ENCODE peak calls at places on chromosome 6, in nine cellular contexts. One of them, this sample, is unnamed.

GRCh38 chr6:93057584-93057983 is 361.8 kb downstream of the EPHA7 start:
- DNase-seq in ascending aorta: no peak
- DNase-seq in astrocyte: no peak
- DNase-seq in stomach: no peak
- DNase-seq in A549: no peak
- DNase-seq in IMR-90: no peak
- DNase-seq in spleen: no peak
- DNase-seq in ovary: no peak
- DNase-seq in heart right ventricle: no peak
- DNase-seq in this sample: no peak

GRCh38 chr6:161226005-161226964 is 47.6 kb downstream of the AGPAT4 start:
- DNase-seq in A549: no peak
- DNase-seq in stomach: no peak
- DNase-seq in astrocyte: no peak
- DNase-seq in spleen: no peak
- DNase-seq in ascending aorta: no peak
- DNase-seq in heart right ventricle: no peak
- DNase-seq in ovary: peak; percentile 31
- DNase-seq in IMR-90: no peak
- DNase-seq in this sample: no peak

GRCh38 chr6:133630651-133631050 is 258.3 kb upstream of the TCF21 start:
- DNase-seq in astrocyte: peak; percentile 88
- DNase-seq in A549: no peak
- DNase-seq in ovary: no peak
- DNase-seq in stomach: no peak
- DNase-seq in spleen: no peak
- DNase-seq in IMR-90: no peak
- DNase-seq in ascending aorta: no peak
- DNase-seq in heart right ventricle: no peak
- DNase-seq in this sample: no peak

GRCh38 chr6:166595061-166595780 is 8.7 kb upstream of the RAMACL start:
- DNase-seq in ascending aorta: no peak
- DNase-seq in astrocyte: peak; percentile 93
- DNase-seq in spleen: no peak
- DNase-seq in A549: no peak
- DNase-seq in ovary: no peak
- DNase-seq in stomach: no peak
- DNase-seq in IMR-90: peak; percentile 92
- DNase-seq in heart right ventricle: no peak
- DNase-seq in this sample: no peak

GRCh38 chr6:116111552-116112528 is 11.2 kb downstream of the NT5DC1 start:
- DNase-seq in astrocyte: no peak
- DNase-seq in A549: peak; percentile 8
- DNase-seq in heart right ventricle: no peak
- DNase-seq in spleen: no peak
- DNase-seq in stomach: peak; percentile 37
- DNase-seq in ascending aorta: no peak
- DNase-seq in ovary: no peak
- DNase-seq in IMR-90: peak; percentile 44
- DNase-seq in this sample: no peak

GRCh38 chr6:56655996-56656395 is 13.3 kb upstream of the DST start:
- DNase-seq in ovary: no peak
- DNase-seq in heart right ventricle: no peak
- DNase-seq in spleen: no peak
- DNase-seq in A549: no peak
- DNase-seq in ascending aorta: no peak
- DNase-seq in stomach: no peak
- DNase-seq in IMR-90: no peak
- DNase-seq in astrocyte: no peak
- DNase-seq in this sample: no peak

GRCh38 chr6:143575440-143575839 is 63.9 kb upstream of the FUCA2 start:
- DNase-seq in astrocyte: peak; percentile 54
- DNase-seq in stomach: peak; percentile 37
- DNase-seq in IMR-90: peak; percentile 86
- DNase-seq in heart right ventricle: no peak
- DNase-seq in A549: peak; percentile 73
- DNase-seq in spleen: no peak
- DNase-seq in ascending aorta: peak; percentile 72
- DNase-seq in ovary: peak; percentile 18
- DNase-seq in this sample: peak; percentile 48

GRCh38 chr6:122222761-122223160 is 176.7 kb upstream of the HSF2 start:
- DNase-seq in ovary: no peak
- DNase-seq in spleen: no peak
- DNase-seq in stomach: no peak
- DNase-seq in astrocyte: no peak
- DNase-seq in IMR-90: no peak
- DNase-seq in heart right ventricle: no peak
- DNase-seq in A549: no peak
- DNase-seq in ascending aorta: no peak
- DNase-seq in this sample: no peak

GRCh38 chr6:162181741-162182401 is 545.7 kb downstream of the PRKN start:
- DNase-seq in A549: no peak
- DNase-seq in IMR-90: no peak
- DNase-seq in stomach: no peak
- DNase-seq in spleen: no peak
- DNase-seq in ovary: no peak
- DNase-seq in astrocyte: peak; percentile 52
- DNase-seq in heart right ventricle: no peak
- DNase-seq in ascending aorta: no peak
- DNase-seq in this sample: no peak

GRCh38 chr6:16470502-16471221 is 232.3 kb downstream of the GMPR start:
- DNase-seq in spleen: no peak
- DNase-seq in IMR-90: no peak
- DNase-seq in ovary: no peak
- DNase-seq in ascending aorta: no peak
- DNase-seq in stomach: no peak
- DNase-seq in heart right ventricle: no peak
- DNase-seq in astrocyte: peak; percentile 17
- DNase-seq in A549: no peak
- DNase-seq in this sample: no peak

GRCh38 chr6:158793432-158793831 is 25.7 kb downstream of the EZR start:
- DNase-seq in ascending aorta: no peak
- DNase-seq in spleen: no peak
- DNase-seq in heart right ventricle: no peak
- DNase-seq in stomach: peak; percentile 19
- DNase-seq in IMR-90: peak; percentile 65
- DNase-seq in astrocyte: no peak
- DNase-seq in A549: peak; percentile 47
- DNase-seq in ovary: no peak
- DNase-seq in this sample: no peak

GRCh38 chr6:8082954-8083858 is 19.0 kb upstream of the BLOC1S5 start:
- DNase-seq in heart right ventricle: no peak
- DNase-seq in IMR-90: peak; percentile 96
- DNase-seq in spleen: no peak
- DNase-seq in A549: peak; percentile 21
- DNase-seq in ascending aorta: peak; percentile 81
- DNase-seq in stomach: peak; percentile 70
- DNase-seq in ovary: no peak
- DNase-seq in astrocyte: peak; percentile 93
- DNase-seq in this sample: peak; percentile 29

GRCh38 chr6:68141190-68141589 is 493.9 kb upstream of the ADGRB3 start:
- DNase-seq in stomach: no peak
- DNase-seq in IMR-90: no peak
- DNase-seq in astrocyte: no peak
- DNase-seq in heart right ventricle: no peak
- DNase-seq in ovary: no peak
- DNase-seq in A549: no peak
- DNase-seq in spleen: no peak
- DNase-seq in ascending aorta: no peak
- DNase-seq in this sample: no peak

GRCh38 chr6:68139130-68139529 is 496.0 kb upstream of the ADGRB3 start:
- DNase-seq in ovary: no peak
- DNase-seq in heart right ventricle: no peak
- DNase-seq in spleen: no peak
- DNase-seq in stomach: no peak
- DNase-seq in A549: no peak
- DNase-seq in IMR-90: no peak
- DNase-seq in astrocyte: no peak
- DNase-seq in ascending aorta: no peak
- DNase-seq in this sample: no peak

DNA sequence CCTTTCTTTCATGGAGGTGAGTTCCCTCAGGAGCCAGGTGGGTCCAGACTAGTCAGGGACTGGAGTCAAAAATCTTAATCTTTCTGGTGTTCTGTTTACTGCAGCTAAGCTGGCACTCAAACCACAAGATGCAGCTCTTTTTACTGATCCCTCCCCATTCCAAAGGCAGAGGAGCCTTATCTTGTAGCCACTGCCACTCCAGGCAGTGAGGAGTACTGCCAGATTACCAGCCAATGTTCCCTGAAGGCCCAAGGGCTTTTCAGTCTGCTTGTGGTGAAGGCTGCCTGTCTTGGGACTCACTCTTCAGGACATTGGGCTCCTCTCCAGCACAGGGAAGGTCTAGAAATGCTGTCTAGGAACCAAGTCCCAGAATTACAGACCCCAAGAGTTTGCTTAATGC is 490.4 kb upstream of the ADGRB3 start:
- DNase-seq in A549: no peak
- DNase-seq in stomach: no peak
- DNase-seq in heart right ventricle: no peak
- DNase-seq in ovary: no peak
- DNase-seq in ascending aorta: no peak
- DNase-seq in astrocyte: no peak
- DNase-seq in IMR-90: no peak
- DNase-seq in spleen: no peak
- DNase-seq in this sample: no peak
- H3K9me3 ChIP-seq in A549: no peaks in the 10 kb centered on the region
- H3K9me3 ChIP-seq in stomach: peaks cover 24% of the 10 kb centered on the region
- H3K9me3 ChIP-seq in heart right ventricle: no peaks in the 10 kb centered on the region
- H3K9me3 ChIP-seq in ovary: no peaks in the 10 kb centered on the region
- H3K9me3 ChIP-seq in ascending aorta: no peaks in the 10 kb centered on the region
- H3K9me3 ChIP-seq in astrocyte: no peaks in the 10 kb centered on the region
- H3K9me3 ChIP-seq in IMR-90: peaks cover 19% of the 10 kb centered on the region
- H3K9me3 ChIP-seq in spleen: peaks cover 17% of the 10 kb centered on the region
- H3K9me3 ChIP-seq in this sample: no peaks in the 10 kb centered on the region

GRCh38 chr6:47477497-47478232 is at the start of gene CD2AP:
- DNase-seq in stomach: peak; percentile 90
- DNase-seq in heart right ventricle: peak; percentile 86
- DNase-seq in ascending aorta: peak; percentile 89
- DNase-seq in ovary: peak; percentile 78
- DNase-seq in astrocyte: peak; percentile 67
- DNase-seq in spleen: peak; percentile 97
- DNase-seq in A549: peak; percentile 73
- DNase-seq in IMR-90: peak; percentile 74
- DNase-seq in this sample: peak; percentile 80
- TF ChIP-seq CTCF in stomach: no peak
- TF ChIP-seq CTCF in heart right ventricle: peak; percentile 48
- TF ChIP-seq CTCF in ascending aorta: peak; percentile 24
- TF ChIP-seq CTCF in ovary: no peak
- TF ChIP-seq CTCF in astrocyte: no peak
- TF ChIP-seq CTCF in spleen: no peak
- TF ChIP-seq CTCF in A549: no peak
- TF ChIP-seq CTCF in IMR-90: peak; percentile 11
- TF ChIP-seq CTCF in this sample: no peak

GRCh38 chr6:32092760-32093497 is 16.2 kb downstream of the TNXB start:
- DNase-seq in stomach: no peak
- DNase-seq in IMR-90: peak; percentile 84
- DNase-seq in spleen: no peak
- DNase-seq in ascending aorta: no peak
- DNase-seq in heart right ventricle: no peak
- DNase-seq in A549: no peak
- DNase-seq in ovary: peak; percentile 56
- DNase-seq in astrocyte: no peak
- DNase-seq in this sample: no peak
- H3K9me3 ChIP-seq in stomach: no peaks in the 10 kb centered on the region
- H3K9me3 ChIP-seq in IMR-90: no peaks in the 10 kb centered on the region
- H3K9me3 ChIP-seq in spleen: no peaks in the 10 kb centered on the region
- H3K9me3 ChIP-seq in ascending aorta: no peaks in the 10 kb centered on the region
- H3K9me3 ChIP-seq in heart right ventricle: no peaks in the 10 kb centered on the region
- H3K9me3 ChIP-seq in A549: no peaks in the 10 kb centered on the region
- H3K9me3 ChIP-seq in ovary: no peaks in the 10 kb centered on the region
- H3K9me3 ChIP-seq in astrocyte: peaks cover 3% of the 10 kb centered on the region
- H3K9me3 ChIP-seq in this sample: no peaks in the 10 kb centered on the region

GRCh38 chr6:24522090-24522820 is 27.5 kb downstream of the ALDH5A1 start:
- DNase-seq in stomach: no peak
- DNase-seq in heart right ventricle: no peak
- DNase-seq in ovary: peak; percentile 11
- DNase-seq in IMR-90: peak; percentile 17
- DNase-seq in spleen: no peak
- DNase-seq in A549: no peak
- DNase-seq in ascending aorta: no peak
- DNase-seq in astrocyte: peak; percentile 62
- DNase-seq in this sample: no peak

GRCh38 chr6:24522821-24523175 is 28.0 kb downstream of the ALDH5A1 start:
- DNase-seq in ascending aorta: no peak
- DNase-seq in astrocyte: no peak
- DNase-seq in spleen: no peak
- DNase-seq in IMR-90: no peak
- DNase-seq in heart right ventricle: no peak
- DNase-seq in ovary: no peak
- DNase-seq in stomach: no peak
- DNase-seq in A549: no peak
- DNase-seq in this sample: no peak

GRCh38 chr6:24520929-24521546 is 26.3 kb downstream of the ALDH5A1 start:
- DNase-seq in astrocyte: no peak
- DNase-seq in heart right ventricle: peak; percentile 33
- DNase-seq in ovary: no peak
- DNase-seq in spleen: peak; percentile 82
- DNase-seq in ascending aorta: peak; percentile 79
- DNase-seq in IMR-90: peak; percentile 19
- DNase-seq in stomach: peak; percentile 56
- DNase-seq in A549: peak; percentile 63
- DNase-seq in this sample: peak; percentile 55

GRCh38 chr6:24524329-24524728 is 29.6 kb downstream of the ALDH5A1 start:
- DNase-seq in A549: no peak
- DNase-seq in astrocyte: no peak
- DNase-seq in stomach: no peak
- DNase-seq in IMR-90: no peak
- DNase-seq in ovary: no peak
- DNase-seq in heart right ventricle: no peak
- DNase-seq in spleen: no peak
- DNase-seq in ascending aorta: no peak
- DNase-seq in this sample: no peak

DNA sequence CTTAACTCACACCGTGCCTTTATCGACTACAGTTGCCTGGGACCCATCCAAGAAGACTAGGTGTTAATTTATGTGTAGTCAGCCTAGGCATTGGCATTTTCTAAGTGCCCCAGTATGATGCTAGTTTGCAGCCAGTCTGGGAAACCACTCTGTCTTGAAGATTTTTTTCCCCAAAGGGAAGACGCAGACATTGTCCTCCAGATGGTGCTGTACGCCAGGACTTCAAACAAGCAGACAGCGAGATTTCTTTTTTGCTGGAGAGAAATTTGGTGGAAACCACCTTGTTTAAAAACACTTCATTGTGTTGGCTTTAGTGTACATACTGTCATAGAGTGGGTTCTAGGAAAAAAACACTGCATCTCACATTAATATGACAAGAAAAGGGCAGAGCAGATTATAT is 30.0 kb downstream of the ALDH5A1 start:
- DNase-seq in stomach: no peak
- DNase-seq in astrocyte: peak; percentile 30
- DNase-seq in heart right ventricle: no peak
- DNase-seq in ascending aorta: no peak
- DNase-seq in IMR-90: peak; percentile 59
- DNase-seq in ovary: no peak
- DNase-seq in spleen: no peak
- DNase-seq in A549: no peak
- DNase-seq in this sample: peak; percentile 38
- TF ChIP-seq CTCF in stomach: no peak
- TF ChIP-seq CTCF in astrocyte: peak; percentile 49
- TF ChIP-seq CTCF in heart right ventricle: peak; percentile 8
- TF ChIP-seq CTCF in ascending aorta: peak; percentile 5
- TF ChIP-seq CTCF in IMR-90: peak; percentile 59
- TF ChIP-seq CTCF in ovary: no peak
- TF ChIP-seq CTCF in spleen: no peak
- TF ChIP-seq CTCF in A549: peak; percentile 44
- TF ChIP-seq CTCF in this sample: peak; percentile 73

This sample was measured in PC-9.